ENCODE peak calls at places on chromosomes 13 and 19, in six cellular contexts. X is Peyer's patch, B is heart right ventricle, G is AG04450, I is psoas muscle, T is GM23338. C is an unnamed sample.
A peak's percentile ranks its signal among the peaks of the same experiment; 100 is the strongest.

GRCh38 chr19:17860993-17861360 is 1.3 kb downstream of the RPL18A start:
- DNase-seq in X (no peak), B (no peak), G (no peak), I (no peak), T (no peak), C (no peak)

GRCh38 chr13:102700088-102701031 is 5.5 kb upstream of the METTL21C start:
- DNase-seq in X (no peak), B (no peak), G (no peak), I (peak; percentile 63), T (no peak), C (no peak)

GRCh38 chr19:44702551-44703176 is 3.7 kb downstream of the CEACAM16 start:
- DNase-seq in X (no peak), B (no peak), G (no peak), I (no peak), T (no peak), C (no peak)

GRCh38 chr13:80524447-80525215 is 183.7 kb upstream of the SPRY2 start:
- DNase-seq in X (no peak), B (no peak), G (no peak), I (no peak), T (no peak), C (no peak)

GRCh38 chr13:31374682-31375081 is 174.9 kb downstream of the B3GLCT start:
- DNase-seq in X (no peak), B (no peak), G (no peak), I (no peak), T (no peak), C (no peak)

GRCh38 chr13:56659041-56659471 is 481.7 kb upstream of the PRR20A start:
- DNase-seq in X (peak; percentile 26), B (no peak), G (no peak), I (peak; percentile 38), T (no peak), C (no peak)

GRCh38 chr19:1223018-1223855 is 14.6 kb downstream of the CBARP start:
- DNase-seq in X (no peak), B (no peak), G (no peak), I (peak; percentile 82), T (peak; percentile 81), C (no peak)

GRCh38 chr13:46571189-46571901 is 18.4 kb downstream of the LRCH1 start:
- DNase-seq in X (no peak), B (no peak), G (peak; percentile 38), I (no peak), T (no peak), C (no peak)

GRCh38 chr19:47631681-47632446 is 22.9 kb downstream of the BICRA start:
- DNase-seq in X (no peak), B (peak; percentile 28), G (no peak), I (no peak), T (no peak), C (no peak)

GRCh38 chr19:44668985-44669764 is 2.1 kb upstream of the CEACAM19 start:
- DNase-seq in X (no peak), B (no peak), G (no peak), I (no peak), T (no peak), C (no peak)

GRCh38 chr13:106532111-106532929 is 3.1 kb downstream of the EFNB2 start:
- DNase-seq in X (peak; percentile 58), B (no peak), G (no peak), I (peak; percentile 39), T (no peak), C (no peak)

GRCh38 chr19:750640-751423 is at the start of gene MISP:
- DNase-seq in X (peak; percentile 98), B (no peak), G (no peak), I (no peak), T (no peak), C (no peak)

GRCh38 chr19:56133858-56134654 is 7.0 kb upstream of the ZNF444 start:
- DNase-seq in X (no peak), B (no peak), G (no peak), I (no peak), T (no peak), C (no peak)

GRCh38 chr13:114309806-114310410 is 4.4 kb upstream of the CHAMP1 start:
- DNase-seq in X (no peak), B (no peak), G (no peak), I (peak; percentile 20), T (peak; percentile 11), C (no peak)

GRCh38 chr13:51782026-51782710 is 21.8 kb downstream of the DHRS12 start:
- DNase-seq in X (no peak), B (no peak), G (no peak), I (peak; percentile 45), T (no peak), C (no peak)

GRCh38 chr19:10510301-10510802 is 6.9 kb downstream of the S1PR5 start:
- DNase-seq in X (no peak), B (no peak), G (no peak), I (no peak), T (peak; percentile 86), C (no peak)

GRCh38 chr19:35344511-35345031 is 3.1 kb upstream of the FFAR1 start:
- DNase-seq in X (no peak), B (no peak), G (no peak), I (no peak), T (no peak), C (no peak)

GRCh38 chr19:35860818-35861639 is 4.3 kb downstream of the KIRREL2 start:
- DNase-seq in X (no peak), B (no peak), G (no peak), I (no peak), T (peak; percentile 98), C (no peak)

GRCh38 chr19:23273594-23274412 is 23.6 kb upstream of the ZNF724 start:
- DNase-seq in X (peak; percentile 94), B (peak; percentile 92), G (peak; percentile 57), I (peak; percentile 93), T (peak; percentile 98), C (peak; percentile 95)
- H3K4me3 ChIP-seq in X (peak overlapping the region; percentile 81), B (peak overlapping the region; percentile 82), G (peak overlapping the region; percentile 94), I (peak overlapping the region; percentile 99), T (peak overlapping the region; percentile 85), C (peak overlapping the region; percentile 93)

GRCh38 chr13:45078003-45078402 is 42.3 kb upstream of the GTF2F2 start:
- DNase-seq in X (no peak), B (no peak), G (no peak), I (no peak), T (no peak), C (no peak)

GRCh38 chr13:45086484-45086883 is 33.8 kb upstream of the GTF2F2 start:
- DNase-seq in X (no peak), B (no peak), G (no peak), I (no peak), T (no peak), C (no peak)

GRCh38 chr13:45084515-45084914 is 35.8 kb upstream of the GTF2F2 start:
- DNase-seq in X (no peak), B (no peak), G (no peak), I (no peak), T (no peak), C (no peak)

GRCh38 chr13:45082964-45083363 is 37.3 kb upstream of the GTF2F2 start:
- DNase-seq in X (no peak), B (no peak), G (peak; percentile 18), I (no peak), T (no peak), C (no peak)
- H3K27ac ChIP-seq in X (no peak overlapping the region), B (no peak overlapping the region), G (peak overlapping the region; percentile 11), I (no peak overlapping the region), T (no peak overlapping the region), C (no peak overlapping the region)

DNA sequence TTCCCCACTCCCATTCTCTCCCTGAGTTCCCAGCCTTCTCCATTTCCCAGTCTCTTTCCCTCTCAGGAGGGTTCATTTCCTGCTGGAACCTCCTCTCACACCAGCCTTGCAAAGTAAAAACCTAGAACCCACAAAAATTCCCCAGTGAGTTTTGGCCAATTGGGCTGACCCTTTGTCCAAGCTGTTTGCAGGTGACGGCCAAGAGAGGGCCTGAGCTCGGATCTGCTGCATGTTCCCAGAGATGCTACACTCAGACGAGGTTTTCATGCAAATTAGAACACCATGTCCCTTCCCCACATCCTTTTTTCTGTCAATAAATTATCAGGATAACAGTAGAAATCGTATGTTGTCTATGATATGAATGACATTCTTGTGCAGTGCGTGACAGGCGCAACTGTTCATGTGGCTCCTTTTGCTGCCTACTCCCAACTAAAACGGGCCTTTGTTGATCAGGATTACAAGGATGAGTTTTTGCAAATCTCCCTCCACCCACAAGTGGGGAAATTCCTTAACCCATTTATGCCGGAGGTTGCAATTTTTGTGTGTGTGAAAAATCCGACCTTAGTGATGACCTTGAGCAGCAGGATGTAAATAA is 149.5 kb downstream of the CACNA1A start:
- DNase-seq in X (no peak), B (no peak), G (no peak), I (no peak), T (no peak), C (no peak)
- TF ChIP-seq CTCF in X (no peak), B (no peak), G (no peak), I (no peak), T (no peak), C (no peak)

GRCh38 chr13:112320303-112320702 is 55.9 kb upstream of the SPACA7 start:
- DNase-seq in X (no peak), B (no peak), G (no peak), I (no peak), T (no peak), C (no peak)
- H3K4me3 ChIP-seq in X (no peak overlapping the region), B (no peak overlapping the region), G (no peak overlapping the region), I (no peak overlapping the region), T (no peak overlapping the region), C (no peak overlapping the region)

GRCh38 chr19:3283246-3283751 is 58.8 kb downstream of the CELF5 start:
- DNase-seq in X (no peak), B (no peak), G (no peak), I (no peak), T (no peak), C (no peak)
- H3K27ac ChIP-seq in X (no peak overlapping the region), B (no peak overlapping the region), G (no peak overlapping the region), I (no peak overlapping the region), T (no peak overlapping the region), C (no peak overlapping the region)

GRCh38 chr13:94073006-94073744 is 406.3 kb downstream of the DCT start:
- DNase-seq in X (no peak), B (no peak), G (peak; percentile 68), I (no peak), T (peak; percentile 14), C (no peak)
- TF ChIP-seq CTCF in X (no peak), B (no peak), G (no peak), I (no peak), T (no peak), C (no peak)

DNA sequence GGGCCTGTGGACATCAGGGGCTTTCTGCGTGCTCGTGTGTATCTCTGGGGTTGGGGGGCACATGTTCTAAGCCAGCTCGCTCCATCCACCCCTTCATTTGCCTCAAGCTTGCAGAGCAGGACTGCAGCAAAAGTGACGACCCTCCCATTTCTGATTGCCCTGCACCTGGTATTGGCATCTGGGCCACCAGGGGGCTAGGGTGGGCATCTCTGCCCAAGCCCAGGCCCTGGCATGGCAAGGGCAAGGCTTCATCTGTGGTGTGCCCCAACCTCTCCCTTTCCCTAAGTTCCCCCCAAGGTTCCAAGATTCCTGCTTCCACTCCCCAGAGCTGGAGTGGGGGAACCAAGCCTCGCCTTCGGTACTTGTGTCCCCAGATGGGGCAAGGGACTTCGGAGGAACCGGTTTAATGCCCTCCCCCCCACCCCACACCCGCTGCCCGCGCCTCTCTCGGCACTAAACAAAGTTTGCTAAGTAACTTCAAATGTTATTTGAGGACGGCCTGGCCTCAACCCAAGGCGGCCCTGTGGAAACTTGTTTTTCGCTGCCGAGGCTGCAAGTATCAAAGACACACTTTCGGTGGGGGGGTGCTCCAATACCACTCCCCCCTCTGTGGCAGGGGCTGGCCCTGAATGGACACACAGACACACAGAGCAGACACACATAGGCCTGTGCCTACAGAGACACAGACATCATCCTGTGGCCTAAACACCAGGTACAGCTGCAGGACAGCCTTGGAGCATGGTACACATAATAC is 12.2 kb downstream of the NFIX start:
- DNase-seq in X (no peak), B (peak; percentile 65), G (no peak), I (peak; percentile 90), T (no peak), C (no peak)
- H3K4me3 ChIP-seq in X (no peak overlapping the region), B (no peak overlapping the region), G (no peak overlapping the region), I (peak overlapping the region; percentile 57), T (no peak overlapping the region), C (no peak overlapping the region)